ENCODE peak calls at places on chromosomes 1 and 21, in four cellular contexts. V is cerebellum, S is small intestine, G is activated T-cell treated with anti-CD3 and anti-CD28 coated beads for 24 hours. N is an unnamed sample.

GRCh38 chr1:235068155-235069121 is 60.2 kb downstream of the TOMM20 start:
- DNase-seq in V (no peak), S (peak; percentile 90), G (no peak), N (no peak)

GRCh38 chr1:22557341-22557950 is 5.8 kb upstream of the EPHA8 start:
- DNase-seq in S (peak; percentile 85), G (no peak), V (no peak), N (no peak)

GRCh38 chr1:21357161-21357560 is 66.9 kb upstream of the ECE1 start:
- DNase-seq in V (no peak), G (no peak), S (no peak), N (no peak)

GRCh38 chr1:44655609-44656008 is 18.7 kb downstream of the TMEM53 start:
- DNase-seq in V (no peak), G (no peak), S (peak; percentile 29), N (no peak)

GRCh38 chr1:114756949-114757454 is 782 bp downstream of the CSDE1 start:
- DNase-seq in S (peak; percentile 25), G (no peak), V (no peak), N (no peak)

GRCh38 chr1:6982860-6983259 is 197.6 kb downstream of the CAMTA1 start:
- DNase-seq in G (no peak), V (no peak), S (no peak), N (no peak)

GRCh38 chr1:65820983-65821382 is 28.3 kb downstream of the PDE4B start:
- DNase-seq in S (no peak), V (no peak), G (no peak), N (no peak)

GRCh38 chr1:167297222-167298214 is 76.8 kb downstream of the POU2F1 start:
- DNase-seq in V (no peak), S (peak; percentile 92), G (no peak), N (no peak)

GRCh38 chr1:24231701-24232100 is 44.6 kb upstream of the IFNLR1 start:
- DNase-seq in G (no peak), S (no peak), V (no peak), N (no peak)

GRCh38 chr1:68232354-68233148 is at the start of gene WLS:
- DNase-seq in G (no peak), V (peak; percentile 31), S (peak; percentile 68), N (no peak)

GRCh38 chr1:27350673-27351540 is 9.1 kb downstream of the SYTL1 start:
- DNase-seq in S (peak; percentile 47), V (no peak), G (no peak), N (no peak)

GRCh38 chr1:161721738-161722343 is 497 bp downstream of the FCRLB start:
- DNase-seq in G (no peak), S (no peak), V (no peak), N (no peak)

GRCh38 chr1:41915786-41916571 is 2.7 kb downstream of the HIVEP3 start:
- DNase-seq in G (no peak), S (peak; percentile 8), V (no peak), N (no peak)

GRCh38 chr1:113124366-113124765 is 51.4 kb downstream of the LRIG2 start:
- DNase-seq in V (no peak), G (no peak), S (no peak), N (no peak)

GRCh38 chr1:76919123-76919522 is 51.8 kb downstream of the ST6GALNAC5 start:
- DNase-seq in S (no peak), G (no peak), V (no peak), N (no peak)

GRCh38 chr1:152026895-152027294 is 9.9 kb downstream of the S100A11 start:
- DNase-seq in S (no peak), G (no peak), V (no peak), N (no peak)

GRCh38 chr21:17451364-17451869 is 61.4 kb upstream of the CXADR start:
- DNase-seq in S (no peak), V (no peak), G (no peak), N (no peak)

GRCh38 chr1:11796036-11796828 is 9.5 kb downstream of the MTHFR start:
- DNase-seq in V (no peak), S (no peak), G (no peak), N (no peak)

GRCh38 chr1:184953600-184954219 is 20.6 kb downstream of the NIBAN1 start:
- DNase-seq in S (no peak), G (no peak), V (no peak), N (no peak)

GRCh38 chr1:244067893-244068292 is 16.8 kb downstream of the ZBTB18 start:
- DNase-seq in V (no peak), S (peak; percentile 90), G (no peak), N (no peak)

GRCh38 chr1:64049900-64050540 is 153.4 kb upstream of the UBE2U start:
- DNase-seq in S (no peak), V (no peak), G (no peak), N (no peak)

N was measured in activated B cell treated with CpG ODN at 0.5 μM for 24 hours.